ENCODE peak calls at places on chromosomes 1 and 21, in six cellular contexts. F, W, C, X, L and T are unnamed samples.

GRCh38 chr1:16606106-16606505 is 7.3 kb downstream of the NBPF1 start:
- DNase-seq in L (no peak), F (no peak), C (no peak), X (no peak), W (no peak), T (no peak)

GRCh38 chr1:8194481-8195227 is 123.3 kb upstream of the SLC45A1 start:
- DNase-seq in F (peak), L (no peak), W (peak), C (no peak), X (no peak), T (peak)

GRCh38 chr21:25568230-25568629 is 39.1 kb downstream of the MRPL39 start:
- DNase-seq in L (no peak), C (no peak), F (peak), X (no peak), W (no peak), T (peak)

GRCh38 chr1:14606632-14607031 is 8.1 kb downstream of the KAZN start:
- DNase-seq in F (no peak), L (no peak), X (no peak), C (no peak), W (no peak), T (no peak)

GRCh38 chr1:59898927-59899326 is 27.6 kb downstream of the CYP2J2 start:
- DNase-seq in W (no peak), X (no peak), C (no peak), L (no peak), F (no peak), T (no peak)

GRCh38 chr1:41102208-41102607 is 80.7 kb upstream of the SLFNL1 start:
- DNase-seq in W (no peak), L (no peak), F (peak), X (no peak), C (no peak), T (no peak)

GRCh38 chr1:55694297-55694696 is 479.1 kb upstream of the USP24 start:
- DNase-seq in W (no peak), X (no peak), L (no peak), F (peak), C (no peak), T (no peak)

GRCh38 chr1:111199881-111200801 is at the start of gene DENND2D:
- DNase-seq in W (no peak), C (no peak), F (no peak), L (no peak), X (no peak), T (no peak)

GRCh38 chr21:14863745-14864210 is 201.0 kb downstream of the NRIP1 start:
- DNase-seq in L (no peak), X (no peak), C (no peak), F (peak), W (no peak), T (no peak)

GRCh38 chr1:225883616-225884265 is 1.6 kb upstream of the TMEM63A start:
- DNase-seq in W (no peak), C (no peak), X (no peak), L (no peak), F (no peak), T (no peak)